ENCODE peak calls at places on chromosomes 4 and X, in seven cellular contexts. O is PC-9, G is endothelial cell, Z is fibroblast of lung, R is neural crest cell, S is AG04450, B is HFFc6. J is an unnamed sample.

GRCh38 chr4:133147365-133147821 is 1.7 kb upstream of the PCDH10 start:
- DNase-seq in O (no peak), G (peak; percentile 12), Z (no peak), R (peak; percentile 6), S (no peak), B (no peak), J (no peak)

GRCh38 chrX:105282077-105282476 is 61.6 kb upstream of the TEX13A start:
- DNase-seq in O (no peak), G (no peak), Z (peak; percentile 1), R (no peak), S (no peak), B (peak; percentile 15), J (no peak)

GRCh38 chrX:23888887-23889501 is 18.7 kb downstream of the APOO start:
- DNase-seq in O (no peak), G (no peak), Z (no peak), R (no peak), S (no peak), B (peak; percentile 36), J (no peak)

GRCh38 chr4:157314906-157315305 is 94.4 kb downstream of the GRIA2 start:
- DNase-seq in O (no peak), G (no peak), Z (no peak), R (no peak), S (no peak), B (no peak), J (no peak)

GRCh38 chr4:123127218-123127617 is 204.8 kb upstream of the NUDT6 start:
- DNase-seq in O (peak; percentile 30), G (no peak), Z (peak; percentile 60), R (no peak), S (no peak), B (peak; percentile 7), J (no peak)

GRCh38 chrX:119503484-119503861 is 35.2 kb downstream of the SLC25A5 start:
- DNase-seq in O (peak; percentile 96), G (no peak), Z (peak; percentile 73), R (no peak), S (no peak), B (peak; percentile 80), J (no peak)

GRCh38 chrX:153922932-153923857 is 2.9 kb downstream of the ARHGAP4 start:
- DNase-seq in O (no peak), G (no peak), Z (peak; percentile 63), R (no peak), S (peak; percentile 20), B (peak; percentile 33), J (peak; percentile 58)

GRCh38 chrX:154469880-154470279 is 9.2 kb downstream of the LAGE3 start:
- DNase-seq in O (no peak), G (no peak), Z (no peak), R (no peak), S (no peak), B (no peak), J (no peak)

GRCh38 chrX:109190542-109190941 is 291.3 kb downstream of the GUCY2F start:
- DNase-seq in O (no peak), G (no peak), Z (no peak), R (no peak), S (no peak), B (no peak), J (no peak)

GRCh38 chr4:41363384-41363981 is 106.8 kb downstream of the UCHL1 start:
- DNase-seq in O (peak; percentile 52), G (no peak), Z (peak; percentile 65), R (no peak), S (no peak), B (peak; percentile 39), J (no peak)

GRCh38 chr4:113645771-113646455 is 115.6 kb downstream of the CAMK2D start:
- DNase-seq in O (peak; percentile 86), G (no peak), Z (peak; percentile 39), R (no peak), S (peak; percentile 16), B (peak; percentile 68), J (no peak)

GRCh38 chrX:41381685-41382084 is 47.7 kb downstream of the DDX3X start:
- DNase-seq in O (peak; percentile 86), G (no peak), Z (peak; percentile 97), R (peak; percentile 4), S (peak; percentile 32), B (peak; percentile 64), J (no peak)

GRCh38 chr4:108644237-108644636 is 6.2 kb upstream of the OSTC start:
- DNase-seq in O (peak; percentile 78), G (no peak), Z (no peak), R (no peak), S (no peak), B (peak; percentile 77), J (no peak)

GRCh38 chrX:10725071-10725470 is 104.7 kb upstream of the MID1 start:
- DNase-seq in O (no peak), G (no peak), Z (no peak), R (no peak), S (no peak), B (no peak), J (peak; percentile 25)

GRCh38 chr4:515251-515650 is 16.2 kb downstream of the PIGG start:
- DNase-seq in O (no peak), G (no peak), Z (no peak), R (no peak), S (no peak), B (no peak), J (no peak)

GRCh38 chrX:9342581-9343051 is 122.2 kb upstream of the TBL1X start:
- DNase-seq in O (peak; percentile 44), G (peak; percentile 60), Z (peak; percentile 91), R (peak; percentile 47), S (no peak), B (peak; percentile 65), J (peak; percentile 40)

GRCh38 chrX:107674480-107675364 is 46.4 kb downstream of the PRPS1 start:
- DNase-seq in O (peak; percentile 19), G (no peak), Z (peak; percentile 96), R (no peak), S (no peak), B (peak; percentile 8), J (no peak)

GRCh38 chr4:156774422-156774821 is 197.2 kb downstream of the PDGFC start:
- DNase-seq in O (no peak), G (no peak), Z (peak; percentile 93), R (no peak), S (peak; percentile 82), B (peak; percentile 88), J (no peak)

GRCh38 chr4:159682996-159683395 is 580.1 kb downstream of the RAPGEF2 start:
- DNase-seq in O (no peak), G (no peak), Z (no peak), R (no peak), S (no peak), B (no peak), J (no peak)

GRCh38 chr4:150216725-150217124 is 138.5 kb downstream of the DCLK2 start:
- DNase-seq in O (no peak), G (no peak), Z (no peak), R (no peak), S (no peak), B (no peak), J (no peak)

GRCh38 chrX:98067611-98068010 is 1183.9 kb downstream of the RPA4 start:
- DNase-seq in O (no peak), G (no peak), Z (peak; percentile 11), R (no peak), S (peak; percentile 8), B (peak; percentile 44), J (no peak)

GRCh38 chr4:99722662-99723061 is 65.0 kb upstream of the C4orf54 start:
- DNase-seq in O (no peak), G (no peak), Z (no peak), R (no peak), S (no peak), B (no peak), J (no peak)

GRCh38 chr4:22179124-22179874 is 230.7 kb upstream of the KCNIP4 start:
- DNase-seq in O (no peak), G (no peak), Z (peak; percentile 90), R (no peak), S (peak; percentile 20), B (peak; percentile 61), J (no peak)

GRCh38 chr4:168645933-168646768 is 149.3 kb downstream of the PALLD start:
- DNase-seq in O (no peak), G (no peak), Z (no peak), R (no peak), S (no peak), B (no peak), J (no peak)

GRCh38 chr4:73131281-73131680 is 61.8 kb upstream of the COX18 start:
- DNase-seq in O (no peak), G (no peak), Z (no peak), R (no peak), S (no peak), B (no peak), J (no peak)

GRCh38 chr4:73133784-73134183 is 64.3 kb upstream of the COX18 start:
- DNase-seq in O (no peak), G (no peak), Z (no peak), R (no peak), S (no peak), B (no peak), J (no peak)

GRCh38 chr4:73129319-73129718 is 59.8 kb upstream of the COX18 start:
- DNase-seq in O (no peak), G (no peak), Z (no peak), R (no peak), S (no peak), B (no peak), J (no peak)

GRCh38 chr4:73127839-73128448 is 58.4 kb upstream of the COX18 start:
- DNase-seq in O (no peak), G (no peak), Z (peak; percentile 18), R (no peak), S (no peak), B (peak; percentile 13), J (peak; percentile 10)
- TF ChIP-seq CTCF in O (no peak), G (no peak), Z (peak; percentile 41), R (peak; percentile 54), S (peak; percentile 35), B (peak; percentile 53), J (peak; percentile 29)

DNA sequence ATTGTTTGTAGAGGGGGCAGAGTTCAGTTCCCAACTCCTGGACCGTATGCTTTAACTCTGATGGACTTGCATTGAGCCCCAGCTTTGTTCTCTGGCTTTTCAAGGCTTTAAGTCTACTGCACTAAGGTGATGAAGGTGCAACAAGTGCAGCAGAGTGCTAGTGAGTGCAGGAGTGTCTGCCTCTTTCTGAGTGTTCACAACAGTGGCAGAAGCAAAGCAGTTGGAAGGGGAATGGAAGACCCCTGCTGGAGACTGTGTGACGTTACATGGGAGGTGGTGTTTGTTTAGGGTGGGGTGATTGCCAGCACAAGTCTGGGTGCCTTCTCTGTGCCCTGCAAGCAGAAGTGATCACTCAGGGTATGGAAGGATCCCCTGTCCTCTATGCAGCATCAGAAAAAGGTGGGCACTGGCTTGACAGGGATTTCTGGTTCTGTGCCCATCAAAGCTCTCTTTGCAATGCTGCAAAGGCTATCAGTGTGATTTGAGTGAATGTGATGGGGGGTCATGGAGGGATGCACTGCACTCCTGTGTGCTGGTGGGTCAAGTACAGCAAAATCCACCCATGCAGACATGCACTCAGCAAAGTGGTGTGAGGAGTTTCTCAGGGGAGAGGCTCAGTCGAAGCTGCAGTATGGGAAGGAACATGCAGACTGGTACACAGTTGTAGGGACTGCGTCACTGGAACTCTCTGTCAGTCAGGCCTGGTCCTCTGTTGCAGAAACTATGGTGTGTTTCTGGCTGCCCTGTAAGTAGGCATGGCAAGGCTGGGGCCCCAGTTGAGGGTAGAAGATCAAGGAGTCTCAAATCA is 70.9 kb upstream of the UGT2B7 start:
- DNase-seq in O (no peak), G (peak; percentile 15), Z (no peak), R (peak; percentile 12), S (no peak), B (no peak), J (no peak)
- TF ChIP-seq CTCF in O (peak; percentile 28), G (peak; percentile 52), Z (peak; percentile 1), R (peak; percentile 55), S (peak; percentile 45), B (peak; percentile 45), J (peak; percentile 40)

GRCh38 chrX:45515262-45516215 is 314.9 kb upstream of the DIPK2B start:
- DNase-seq in O (peak; percentile 86), G (peak; percentile 12), Z (peak; percentile 95), R (no peak), S (peak; percentile 80), B (peak; percentile 86), J (peak; percentile 25)
- TF ChIP-seq CTCF in O (peak; percentile 59), G (no peak), Z (peak; percentile 62), R (peak; percentile 63), S (peak; percentile 68), B (peak; percentile 74), J (peak; percentile 53)

GRCh38 chr4:34826660-34827059 is 1417.7 kb downstream of the ARAP2 start:
- DNase-seq in O (no peak), G (no peak), Z (no peak), R (no peak), S (no peak), B (no peak), J (no peak)
- TF ChIP-seq CTCF in O (no peak), G (no peak), Z (no peak), R (no peak), S (no peak), B (no peak), J (no peak)